ENCODE peak calls at places on chromosomes 7 and 10, in eight cellular contexts. A, B, S, E, D, V, L and W are unnamed samples.

GRCh38 chr7:47577351-47577919 is 4.5 kb downstream of the TNS3 start:
- DNase-seq in A (peak; percentile 80), B (no peak), S (no peak), E (no peak), D (no peak), V (no peak), L (no peak), W (no peak)

GRCh38 chr7:22269963-22270362 is 87.0 kb downstream of the RAPGEF5 start:
- DNase-seq in A (no peak), B (peak; percentile 88), S (no peak), E (no peak), D (no peak), V (peak; percentile 47), L (no peak), W (no peak)

GRCh38 chr7:128055668-128056067 is 24.4 kb upstream of the LRRC4 start:
- DNase-seq in A (no peak), B (no peak), S (no peak), E (no peak), D (no peak), V (no peak), L (no peak), W (no peak)

GRCh38 chr7:134693256-134693655 is 46.6 kb downstream of the BPGM start:
- DNase-seq in A (no peak), B (no peak), S (peak; percentile 93), E (no peak), D (no peak), V (no peak), L (peak; percentile 83), W (no peak)

GRCh38 chr10:102231357-102232318 is 5.5 kb downstream of the ELOVL3 start:
- DNase-seq in A (peak; percentile 84), B (no peak), S (peak; percentile 31), E (peak; percentile 70), D (peak; percentile 87), V (peak; percentile 73), L (no peak), W (peak; percentile 40)

GRCh38 chr10:93599335-93599734 is 1.7 kb downstream of the RBP4 start:
- DNase-seq in A (no peak), B (no peak), S (no peak), E (no peak), D (no peak), V (no peak), L (no peak), W (no peak)

GRCh38 chr10:72523932-72524396 is 101.9 kb downstream of the MICU1 start:
- DNase-seq in A (no peak), B (no peak), S (no peak), E (no peak), D (no peak), V (no peak), L (no peak), W (no peak)

GRCh38 chr10:79125092-79125491 is 56.3 kb downstream of the ZMIZ1 start:
- DNase-seq in A (no peak), B (no peak), S (no peak), E (no peak), D (no peak), V (no peak), L (no peak), W (no peak)

GRCh38 chr7:82598958-82599357 is 155.4 kb upstream of the CACNA2D1 start:
- DNase-seq in A (no peak), B (no peak), S (peak; percentile 79), E (no peak), D (no peak), V (no peak), L (no peak), W (no peak)

GRCh38 chr10:11424456-11425287 is 186.8 kb downstream of the USP6NL start:
- DNase-seq in A (no peak), B (peak; percentile 60), S (peak; percentile 66), E (no peak), D (peak; percentile 71), V (peak; percentile 54), L (peak; percentile 48), W (no peak)

GRCh38 chr7:105677803-105678583 is 96.7 kb upstream of the EFCAB10 start:
- DNase-seq in A (no peak), B (no peak), S (no peak), E (peak; percentile 55), D (peak; percentile 32), V (peak; percentile 56), L (no peak), W (no peak)

GRCh38 chr10:71978988-71979691 is 14.9 kb downstream of the CHST3 start:
- DNase-seq in A (no peak), B (no peak), S (no peak), E (no peak), D (no peak), V (no peak), L (no peak), W (no peak)

GRCh38 chr10:8586504-8586903 is 532.0 kb downstream of the GATA3 start:
- DNase-seq in A (no peak), B (no peak), S (no peak), E (peak; percentile 21), D (no peak), V (no peak), L (no peak), W (no peak)

GRCh38 chr10:72803119-72803505 is 90.4 kb upstream of the OIT3 start:
- DNase-seq in A (no peak), B (no peak), S (no peak), E (no peak), D (no peak), V (no peak), L (no peak), W (no peak)

GRCh38 chr10:47095211-47095610 is 184.0 kb downstream of the PTPN20 start:
- DNase-seq in A (no peak), B (no peak), S (no peak), E (no peak), D (no peak), V (no peak), L (no peak), W (no peak)

GRCh38 chr10:103533827-103534226 is 40.3 kb downstream of the NEURL1 start:
- DNase-seq in A (no peak), B (no peak), S (no peak), E (no peak), D (no peak), V (peak; percentile 15), L (no peak), W (no peak)

GRCh38 chr7:98084631-98085030 is 22.0 kb upstream of the LMTK2 start:
- DNase-seq in A (no peak), B (no peak), S (no peak), E (no peak), D (no peak), V (peak; percentile 3), L (no peak), W (no peak)

GRCh38 chr7:124041439-124041838 is 8.6 kb upstream of the TMEM229A start:
- DNase-seq in A (no peak), B (no peak), S (no peak), E (no peak), D (no peak), V (no peak), L (no peak), W (no peak)

GRCh38 chr10:47418321-47418720 is 34.2 kb upstream of the ZNF488 start:
- DNase-seq in A (no peak), B (no peak), S (no peak), E (no peak), D (no peak), V (no peak), L (no peak), W (no peak)

GRCh38 chr10:93916257-93917063 is 22.7 kb downstream of the SLC35G1 start:
- DNase-seq in A (no peak), B (peak; percentile 52), S (peak; percentile 62), E (no peak), D (peak; percentile 12), V (no peak), L (no peak), W (no peak)

GRCh38 chr7:134421998-134422397 is 36.9 kb downstream of the AKR1B1 start:
- DNase-seq in A (no peak), B (peak; percentile 74), S (no peak), E (no peak), D (no peak), V (no peak), L (no peak), W (no peak)

GRCh38 chr10:71771821-71772617 is 1.3 kb downstream of the VSIR start:
- DNase-seq in A (peak; percentile 78), B (peak; percentile 64), S (peak; percentile 73), E (no peak), D (no peak), V (peak; percentile 54), L (peak; percentile 87), W (no peak)